ENCODE peak calls at places on chromosomes 1 and 21, in seven cellular contexts. X is activated CD8-positive, alpha-beta memory T cell treated with anti-CD3 and anti-CD28 coated beads, Interleukin-2, amount 50 U/mL, for 48 hours; B is heart left ventricle; L is stimulated activated CD4-positive, alpha-beta T cell treated with anti-CD3 and anti-CD28 coated beads, Interleukin-15, amount 100 ng/mL, for 24 hours; I is NCI-H524 treated with DMSO at 0.1 percent for 48 hours; V is SJSA1; W is sigmoid colon. A is an unnamed sample.

GRCh38 chr1:246219508-246220030 is 287.5 kb downstream of the SMYD3 start:
- DNase-seq in V (no peak), X (no peak), L (no peak), I (no peak), W (no peak), B (no peak), A (no peak)

GRCh38 chr1:242585616-242586354 is 61.3 kb upstream of the PLD5 start:
- DNase-seq in X (no peak), I (no peak), V (no peak), B (no peak), L (no peak), W (no peak), A (no peak)

GRCh38 chr1:206544562-206545257 is 37.4 kb downstream of the RASSF5 start:
- DNase-seq in B (peak), I (no peak), X (peak), V (peak), L (peak), W (peak), A (peak)

GRCh38 chr1:180623579-180624347 is 8.1 kb upstream of the XPR1 start:
- DNase-seq in I (no peak), V (peak), L (no peak), W (no peak), B (no peak), X (no peak), A (no peak)

GRCh38 chr1:50271968-50272578 is 151.2 kb downstream of the DMRTA2 start:
- DNase-seq in I (no peak), V (peak), B (no peak), X (peak), W (no peak), L (peak), A (no peak)

GRCh38 chr1:243263824-243264223 is 8.0 kb downstream of the SDCCAG8 start:
- DNase-seq in V (no peak), L (no peak), X (no peak), W (no peak), I (peak), B (no peak), A (no peak)

GRCh38 chr1:199545780-199546179 is 481.7 kb upstream of the NR5A2 start:
- DNase-seq in W (no peak), X (no peak), V (no peak), B (no peak), L (no peak), I (no peak), A (no peak)

GRCh38 chr1:197042676-197043341 is 24.3 kb downstream of the F13B start:
- DNase-seq in X (no peak), V (no peak), B (no peak), W (no peak), L (no peak), I (no peak), A (no peak)

GRCh38 chr1:203572134-203572625 is 54.5 kb upstream of the ATP2B4 start:
- DNase-seq in L (no peak), W (no peak), V (peak), I (no peak), X (no peak), B (no peak), A (no peak)

GRCh38 chr21:41425588-41425953 is 468 bp upstream of the MX1 start:
- DNase-seq in W (no peak), V (no peak), I (no peak), X (no peak), B (no peak), L (no peak), A (no peak)

GRCh38 chr1:180187626-180188025 is 33.0 kb downstream of the QSOX1 start:
- DNase-seq in I (no peak), L (no peak), V (no peak), B (no peak), X (no peak), W (no peak), A (no peak)

GRCh38 chr1:91814448-91814847 is 71.5 kb downstream of the TGFBR3 start:
- DNase-seq in L (no peak), I (no peak), V (no peak), X (no peak), W (no peak), B (no peak), A (no peak)

GRCh38 chr1:201072149-201072548 is 40.1 kb downstream of the CACNA1S start:
- DNase-seq in L (no peak), V (peak), W (no peak), B (no peak), I (no peak), X (no peak), A (no peak)

GRCh38 chr1:15153184-15153841 is at the start of gene TMEM51:
- DNase-seq in B (peak), I (no peak), W (peak), V (peak), L (peak), X (no peak), A (no peak)

GRCh38 chr1:205495237-205495823 is 9.1 kb upstream of the CDK18 start:
- DNase-seq in I (no peak), B (peak), L (no peak), V (no peak), W (no peak), X (no peak), A (no peak)

GRCh38 chr1:113912594-113913311 is 7.6 kb downstream of the DCLRE1B start:
- DNase-seq in X (no peak), L (no peak), V (no peak), W (no peak), I (peak), B (peak), A (no peak)

GRCh38 chr1:41500378-41500777 is 15.9 kb upstream of the EDN2 start:
- DNase-seq in B (peak), W (peak), V (no peak), X (no peak), I (no peak), L (no peak), A (no peak)

GRCh38 chr1:6574025-6574620 is 5.7 kb upstream of the ZBTB48 start:
- DNase-seq in L (no peak), X (no peak), I (no peak), W (no peak), V (no peak), B (no peak), A (no peak)

GRCh38 chr1:90717665-90718410 is 736 bp upstream of the BARHL2 start:
- DNase-seq in I (no peak), W (no peak), L (no peak), V (peak), B (no peak), X (no peak), A (no peak)

A was measured in caudate nucleus.